ENCODE peak calls at places on chromosomes 1 and 21, in nine cellular contexts. T is heart left ventricle, C is suprapubic skin, Q is neuronal stem cell, O is GM23338, Y is lower lobe of right lung, E is BJ, U is body of pancreas, X is tibial artery. Z is an unnamed sample.

GRCh38 chr1:197199923-197200467 is 53.5 kb upstream of the ASPM start:
- DNase-seq in X (no peak), U (no peak), T (no peak), E (no peak), O (no peak), C (no peak), Y (no peak), Q (no peak), Z (no peak)

GRCh38 chr21:36713746-36714145 is 14.8 kb downstream of the SIM2 start:
- DNase-seq in E (no peak), O (no peak), X (no peak), Q (no peak), C (no peak), U (no peak), T (no peak), Y (no peak), Z (no peak)

GRCh38 chr1:205766038-205766437 is 9.2 kb downstream of the RAB29 start:
- DNase-seq in X (no peak), C (no peak), U (no peak), Q (no peak), Y (no peak), E (no peak), O (no peak), T (no peak), Z (peak)

GRCh38 chr1:60281360-60281932 is 207.9 kb upstream of the C1orf87 start:
- DNase-seq in T (peak), E (no peak), C (peak), U (peak), Y (peak), X (peak), Q (peak), O (peak), Z (peak)

GRCh38 chr21:33452362-33452761 is 27.4 kb downstream of the TMEM50B start:
- DNase-seq in X (no peak), E (no peak), Y (no peak), T (no peak), Q (no peak), O (no peak), C (no peak), U (no peak), Z (no peak)

GRCh38 chr1:178382372-178382771 is 114.4 kb downstream of the CLEC20A start:
- DNase-seq in E (no peak), U (no peak), Y (no peak), O (no peak), T (no peak), X (no peak), C (no peak), Q (no peak), Z (no peak)

GRCh38 chr1:16248603-16249534 is 11.9 kb upstream of the CPLANE2 start:
- DNase-seq in E (peak), U (peak), T (peak), Q (no peak), Y (peak), C (peak), O (no peak), X (peak), Z (peak)

GRCh38 chr1:55827350-55827749 is 612.2 kb upstream of the USP24 start:
- DNase-seq in O (no peak), U (no peak), Q (no peak), Y (no peak), E (peak), C (no peak), X (no peak), T (peak), Z (peak)

GRCh38 chr1:94543893-94544635 is 2.5 kb upstream of the F3 start:
- DNase-seq in Y (no peak), Q (no peak), C (no peak), T (no peak), O (no peak), U (no peak), X (no peak), E (no peak), Z (peak)

GRCh38 chr1:86504895-86505625 is 36.3 kb downstream of the CLCA1 start:
- DNase-seq in T (no peak), Q (no peak), O (no peak), X (no peak), C (no peak), U (no peak), E (no peak), Y (no peak), Z (peak)

GRCh38 chr1:213397638-213398037 is 346.6 kb downstream of the RPS6KC1 start:
- DNase-seq in E (no peak), Y (no peak), O (no peak), X (no peak), C (no peak), Q (no peak), T (no peak), U (no peak), Z (no peak)

GRCh38 chr1:179823693-179824092 is 53.9 kb downstream of the TOR1AIP2 start:
- DNase-seq in C (no peak), T (no peak), U (no peak), E (no peak), Q (no peak), X (no peak), O (no peak), Y (no peak), Z (no peak)

GRCh38 chr1:82388679-82389078 is 587.9 kb downstream of the ADGRL2 start:
- DNase-seq in Y (no peak), Q (no peak), T (no peak), E (no peak), C (no peak), U (peak), O (no peak), X (no peak), Z (peak)

GRCh38 chr1:212597495-212597894 is 11.1 kb upstream of the ATF3 start:
- DNase-seq in X (no peak), Y (no peak), C (no peak), T (no peak), O (no peak), U (no peak), E (no peak), Q (no peak), Z (no peak)

GRCh38 chr1:158329807-158330206 is 1.5 kb downstream of the CD1B start:
- DNase-seq in O (peak), Q (no peak), Y (no peak), U (no peak), T (no peak), C (no peak), E (no peak), X (no peak), Z (peak)

GRCh38 chr1:232145768-232146167 is 484.2 kb downstream of the SIPA1L2 start:
- DNase-seq in U (no peak), Y (no peak), E (no peak), T (no peak), X (no peak), Q (no peak), O (no peak), C (no peak), Z (no peak)

GRCh38 chr1:21944261-21945074 is 7.4 kb upstream of the HSPG2 start:
- DNase-seq in X (no peak), Y (no peak), T (no peak), O (peak), U (no peak), C (no peak), Q (peak), E (no peak), Z (peak)

GRCh38 chr1:205918955-205919746 is 24.1 kb downstream of the SLC26A9 start:
- DNase-seq in C (peak), U (peak), Y (peak), T (peak), O (peak), Q (peak), E (no peak), X (peak), Z (peak)

GRCh38 chr1:31623365-31623764 is 5.9 kb downstream of the HCRTR1 start:
- DNase-seq in Q (no peak), U (no peak), T (no peak), C (no peak), X (peak), Y (no peak), E (no peak), O (no peak), Z (no peak)
- H3K4me3 ChIP-seq in Q (no peak), U (no peak), T (no peak), C (no peak), X (no peak), Y (no peak), E (no peak), O (no peak), Z (no peak)

DNA sequence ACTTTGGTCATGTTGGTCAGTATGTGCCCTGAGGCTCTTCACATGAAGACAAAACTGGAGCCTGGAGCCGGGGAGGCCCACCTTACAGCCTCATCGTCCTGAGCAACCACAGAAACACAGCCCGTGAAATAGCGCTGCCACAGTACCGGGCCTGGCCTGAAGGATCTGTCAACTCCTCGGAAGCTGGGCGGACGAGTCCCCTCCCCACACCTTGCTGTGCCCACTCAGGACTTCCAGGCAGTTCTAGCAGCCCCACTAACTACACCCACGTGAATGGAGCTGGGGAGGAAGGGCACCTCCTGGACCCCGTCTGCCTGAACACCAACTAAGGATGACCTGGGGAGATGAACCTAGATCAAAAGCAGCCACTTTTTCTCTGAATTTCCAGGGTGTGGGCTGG is 24.7 kb downstream of the SDE2 start:
- DNase-seq in C (no peak), U (no peak), O (no peak), E (no peak), X (no peak), T (no peak), Q (no peak), Y (no peak), Z (no peak)
- H3K4me3 ChIP-seq in C (no peak), U (no peak), O (no peak), E (no peak), X (no peak), T (no peak), Q (no peak), Y (no peak), Z (no peak)

GRCh38 chr1:109206324-109206723 is 7.4 kb upstream of the SARS1 start:
- DNase-seq in U (no peak), Y (no peak), Q (no peak), X (no peak), O (no peak), E (no peak), T (no peak), C (no peak), Z (no peak)

GRCh38 chr1:109207472-109208103 is 6.1 kb upstream of the SARS1 start:
- DNase-seq in O (no peak), E (no peak), C (no peak), Q (no peak), U (no peak), X (no peak), Y (no peak), T (no peak), Z (peak)

GRCh38 chr1:109208431-109208830 is 5.3 kb upstream of the SARS1 start:
- DNase-seq in Q (no peak), C (no peak), O (no peak), E (no peak), T (no peak), X (no peak), Y (no peak), U (no peak), Z (peak)

GRCh38 chr1:109210058-109210457 is 3.7 kb upstream of the SARS1 start:
- DNase-seq in E (no peak), X (no peak), Y (no peak), O (no peak), T (no peak), C (no peak), U (no peak), Q (no peak), Z (peak)

DNA sequence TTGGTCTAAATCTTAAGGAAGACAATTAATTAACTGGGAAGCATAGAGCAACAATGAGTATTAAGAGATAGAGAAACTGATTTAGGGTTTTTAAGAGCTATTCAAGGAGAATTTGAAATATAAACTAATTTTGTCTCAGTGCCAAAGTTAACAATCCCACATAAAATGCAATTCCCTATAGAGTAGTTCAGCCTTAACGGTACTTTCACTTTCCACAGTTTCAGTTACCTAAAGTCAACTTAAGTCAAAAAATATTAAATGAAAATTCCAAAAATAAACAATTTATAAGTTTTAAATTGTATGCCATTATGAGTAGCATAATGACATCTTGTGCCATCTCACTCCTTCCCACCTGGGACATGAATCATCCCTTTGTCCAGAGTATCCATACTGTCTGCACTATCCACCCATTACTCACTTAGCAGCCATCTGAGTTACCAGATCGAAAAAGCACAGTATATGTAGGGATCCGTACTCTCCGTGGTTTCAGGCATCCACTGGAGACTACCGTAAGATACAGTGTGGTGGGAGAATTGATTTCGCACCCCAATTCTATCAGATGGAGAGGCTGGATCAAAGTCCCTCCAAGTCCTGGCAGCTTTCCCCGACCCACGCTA is 4.8 kb upstream of the SARS1 start:
- DNase-seq in X (no peak), C (no peak), O (no peak), Q (no peak), U (no peak), E (no peak), T (no peak), Y (no peak), Z (peak)
- H3K4me3 ChIP-seq in X (peak), C (no peak), O (no peak), Q (no peak), U (no peak), E (no peak), T (no peak), Y (no peak), Z (no peak)

GRCh38 chr21:45414396-45415187 is 9.6 kb downstream of the COL18A1 start:
- DNase-seq in X (peak), Y (peak), U (peak), C (no peak), T (peak), O (no peak), E (no peak), Q (no peak), Z (no peak)
- H3K4me3 ChIP-seq in X (no peak), Y (no peak), U (no peak), C (no peak), T (no peak), O (no peak), E (no peak), Q (no peak), Z (no peak)

GRCh38 chr1:235329139-235329808 is 904 bp downstream of the GGPS1 start:
- DNase-seq in Y (no peak), C (no peak), Q (no peak), E (no peak), X (no peak), U (peak), T (no peak), O (peak), Z (peak)
- H3K4me3 ChIP-seq in Y (peak), C (peak), Q (peak), E (peak), X (peak), U (peak), T (peak), O (peak), Z (peak)

DNA sequence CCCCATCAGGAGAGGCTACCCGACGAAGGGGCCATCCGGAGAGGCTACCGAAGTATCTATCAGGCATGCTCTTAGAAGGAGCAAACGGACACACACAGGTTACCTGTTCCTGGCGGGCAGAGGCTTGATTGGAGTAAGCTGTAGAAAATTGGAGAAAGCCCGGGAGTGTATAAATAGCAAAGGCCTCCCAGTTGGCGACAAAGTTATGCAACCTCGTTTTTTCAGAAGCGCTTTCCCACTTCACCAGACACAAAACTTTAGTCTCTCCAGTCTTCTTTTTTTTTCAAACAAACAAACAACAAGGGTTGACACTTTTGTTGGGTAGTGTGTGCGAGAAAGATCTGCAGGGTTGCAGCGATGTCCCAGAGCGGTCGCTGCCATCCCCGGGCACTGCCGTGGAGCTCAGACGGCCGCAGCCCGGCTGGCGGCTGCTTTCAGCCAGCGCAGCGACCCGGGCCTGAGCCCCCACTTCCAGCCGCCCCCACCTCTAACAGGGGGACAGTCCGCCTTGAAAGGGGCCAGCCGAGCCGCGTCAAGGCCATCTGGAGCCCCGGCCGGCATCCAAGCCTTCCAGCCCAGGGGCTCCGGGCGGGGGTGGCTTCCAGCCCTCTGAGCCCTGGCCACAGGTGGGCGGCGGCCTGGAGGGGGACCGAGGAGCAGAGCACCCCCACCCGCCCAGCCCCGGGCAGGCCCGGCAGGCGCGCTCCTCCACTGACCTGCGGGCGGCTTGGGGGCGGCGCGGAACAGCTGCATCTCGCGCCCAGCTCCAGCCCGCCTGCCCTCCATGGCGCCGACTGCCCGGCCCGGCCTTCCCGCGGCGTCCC is 616 bp downstream of the MCOLN3 start:
- DNase-seq in C (peak), Q (no peak), E (no peak), T (no peak), Y (peak), O (peak), U (peak), X (no peak), Z (peak)
- H3K4me3 ChIP-seq in C (peak), Q (no peak), E (peak), T (peak), Y (peak), O (peak), U (peak), X (peak), Z (peak)

Z was measured in epithelial cell of esophagus.